ENCODE peak calls at places on chromosomes 3 and 15, in nine cellular contexts. One of them, this sample, is unnamed.

GRCh38 chr3:82633319-82633718 is 871.9 kb upstream of the GBE1 start:
- DNase-seq in fibroblast of the aortic adventitia: no peak
- DNase-seq in astrocyte of the cerebellum: no peak
- DNase-seq in right atrium auricular region: no peak
- DNase-seq in tibial nerve: no peak
- DNase-seq in pancreas: no peak
- DNase-seq in foreskin fibroblast: no peak
- DNase-seq in A549: no peak
- DNase-seq in sigmoid colon: no peak
- DNase-seq in this sample: no peak

GRCh38 chr3:100556656-100557310 is 52.6 kb upstream of the ADGRG7 start:
- DNase-seq in fibroblast of the aortic adventitia: peak; percentile 83
- DNase-seq in astrocyte of the cerebellum: peak; percentile 9
- DNase-seq in right atrium auricular region: no peak
- DNase-seq in tibial nerve: no peak
- DNase-seq in pancreas: no peak
- DNase-seq in foreskin fibroblast: peak; percentile 80
- DNase-seq in A549: no peak
- DNase-seq in sigmoid colon: no peak
- DNase-seq in this sample: peak; percentile 95

GRCh38 chr3:42608586-42608985 is 8.1 kb downstream of the NKTR start:
- DNase-seq in fibroblast of the aortic adventitia: peak; percentile 47
- DNase-seq in astrocyte of the cerebellum: peak; percentile 39
- DNase-seq in right atrium auricular region: no peak
- DNase-seq in tibial nerve: no peak
- DNase-seq in pancreas: no peak
- DNase-seq in foreskin fibroblast: no peak
- DNase-seq in A549: no peak
- DNase-seq in sigmoid colon: peak; percentile 73
- DNase-seq in this sample: peak; percentile 47

GRCh38 chr3:193912621-193913178 is 223.2 kb upstream of the HES1 start:
- DNase-seq in fibroblast of the aortic adventitia: no peak
- DNase-seq in astrocyte of the cerebellum: no peak
- DNase-seq in right atrium auricular region: no peak
- DNase-seq in tibial nerve: no peak
- DNase-seq in pancreas: no peak
- DNase-seq in foreskin fibroblast: no peak
- DNase-seq in A549: no peak
- DNase-seq in sigmoid colon: no peak
- DNase-seq in this sample: no peak

GRCh38 chr3:8524249-8524648 is 22.6 kb downstream of the LMCD1 start:
- DNase-seq in fibroblast of the aortic adventitia: no peak
- DNase-seq in astrocyte of the cerebellum: no peak
- DNase-seq in right atrium auricular region: no peak
- DNase-seq in tibial nerve: no peak
- DNase-seq in pancreas: no peak
- DNase-seq in foreskin fibroblast: no peak
- DNase-seq in A549: no peak
- DNase-seq in sigmoid colon: no peak
- DNase-seq in this sample: no peak

GRCh38 chr15:28004143-28005003 is 94.7 kb downstream of the OCA2 start:
- DNase-seq in fibroblast of the aortic adventitia: no peak
- DNase-seq in astrocyte of the cerebellum: no peak
- DNase-seq in right atrium auricular region: no peak
- DNase-seq in tibial nerve: no peak
- DNase-seq in pancreas: no peak
- DNase-seq in foreskin fibroblast: no peak
- DNase-seq in A549: no peak
- DNase-seq in sigmoid colon: no peak
- DNase-seq in this sample: no peak

GRCh38 chr3:69740103-69741021 is 1.1 kb downstream of the MITF start:
- DNase-seq in fibroblast of the aortic adventitia: no peak
- DNase-seq in astrocyte of the cerebellum: no peak
- DNase-seq in right atrium auricular region: no peak
- DNase-seq in tibial nerve: no peak
- DNase-seq in pancreas: peak; percentile 68
- DNase-seq in foreskin fibroblast: no peak
- DNase-seq in A549: no peak
- DNase-seq in sigmoid colon: peak; percentile 68
- DNase-seq in this sample: no peak

GRCh38 chr3:123559040-123559861 is 25.6 kb downstream of the HACD2 start:
- DNase-seq in fibroblast of the aortic adventitia: peak; percentile 76
- DNase-seq in astrocyte of the cerebellum: peak; percentile 35
- DNase-seq in right atrium auricular region: no peak
- DNase-seq in tibial nerve: no peak
- DNase-seq in pancreas: no peak
- DNase-seq in foreskin fibroblast: peak; percentile 25
- DNase-seq in A549: peak; percentile 59
- DNase-seq in sigmoid colon: no peak
- DNase-seq in this sample: peak; percentile 73

GRCh38 chr3:96678325-96678724 is 136.1 kb upstream of the EPHA6 start:
- DNase-seq in fibroblast of the aortic adventitia: no peak
- DNase-seq in astrocyte of the cerebellum: no peak
- DNase-seq in right atrium auricular region: no peak
- DNase-seq in tibial nerve: no peak
- DNase-seq in pancreas: no peak
- DNase-seq in foreskin fibroblast: no peak
- DNase-seq in A549: no peak
- DNase-seq in sigmoid colon: no peak
- DNase-seq in this sample: no peak

GRCh38 chr15:45022871-45023658 is at the start of gene SORD:
- DNase-seq in fibroblast of the aortic adventitia: peak; percentile 68
- DNase-seq in astrocyte of the cerebellum: peak; percentile 51
- DNase-seq in right atrium auricular region: peak; percentile 80
- DNase-seq in tibial nerve: peak; percentile 85
- DNase-seq in pancreas: peak; percentile 92
- DNase-seq in foreskin fibroblast: peak; percentile 79
- DNase-seq in A549: peak; percentile 75
- DNase-seq in sigmoid colon: peak; percentile 94
- DNase-seq in this sample: peak; percentile 75

GRCh38 chr15:80832676-80833075 is 53.5 kb downstream of the CEMIP start:
- DNase-seq in fibroblast of the aortic adventitia: no peak
- DNase-seq in astrocyte of the cerebellum: no peak
- DNase-seq in right atrium auricular region: no peak
- DNase-seq in tibial nerve: no peak
- DNase-seq in pancreas: no peak
- DNase-seq in foreskin fibroblast: no peak
- DNase-seq in A549: no peak
- DNase-seq in sigmoid colon: no peak
- DNase-seq in this sample: no peak

GRCh38 chr15:83449928-83450501 is 2.9 kb downstream of the SH3GL3 start:
- DNase-seq in fibroblast of the aortic adventitia: peak; percentile 45
- DNase-seq in astrocyte of the cerebellum: no peak
- DNase-seq in right atrium auricular region: no peak
- DNase-seq in tibial nerve: no peak
- DNase-seq in pancreas: no peak
- DNase-seq in foreskin fibroblast: peak; percentile 20
- DNase-seq in A549: no peak
- DNase-seq in sigmoid colon: no peak
- DNase-seq in this sample: peak; percentile 33

GRCh38 chr3:129461022-129461421 is 21.0 kb downstream of the IFT122 start:
- DNase-seq in fibroblast of the aortic adventitia: no peak
- DNase-seq in astrocyte of the cerebellum: peak; percentile 24
- DNase-seq in right atrium auricular region: no peak
- DNase-seq in tibial nerve: no peak
- DNase-seq in pancreas: no peak
- DNase-seq in foreskin fibroblast: peak; percentile 69
- DNase-seq in A549: no peak
- DNase-seq in sigmoid colon: no peak
- DNase-seq in this sample: peak; percentile 72

GRCh38 chr3:10391391-10391790 is 70.5 kb upstream of the SEC13 start:
- DNase-seq in fibroblast of the aortic adventitia: no peak
- DNase-seq in astrocyte of the cerebellum: no peak
- DNase-seq in right atrium auricular region: no peak
- DNase-seq in tibial nerve: no peak
- DNase-seq in pancreas: no peak
- DNase-seq in foreskin fibroblast: no peak
- DNase-seq in A549: no peak
- DNase-seq in sigmoid colon: no peak
- DNase-seq in this sample: no peak

GRCh38 chr3:111712294-111713180 is 117.4 kb upstream of the ZBED2 start:
- DNase-seq in fibroblast of the aortic adventitia: peak; percentile 47
- DNase-seq in astrocyte of the cerebellum: no peak
- DNase-seq in right atrium auricular region: no peak
- DNase-seq in tibial nerve: no peak
- DNase-seq in pancreas: no peak
- DNase-seq in foreskin fibroblast: no peak
- DNase-seq in A549: no peak
- DNase-seq in sigmoid colon: peak; percentile 72
- DNase-seq in this sample: no peak

GRCh38 chr15:67931861-67932260 is 92.0 kb upstream of the RNU6-1 start:
- DNase-seq in fibroblast of the aortic adventitia: peak; percentile 32
- DNase-seq in astrocyte of the cerebellum: no peak
- DNase-seq in right atrium auricular region: peak; percentile 53
- DNase-seq in tibial nerve: no peak
- DNase-seq in pancreas: no peak
- DNase-seq in foreskin fibroblast: no peak
- DNase-seq in A549: no peak
- DNase-seq in sigmoid colon: no peak
- DNase-seq in this sample: peak; percentile 46

GRCh38 chr15:91271565-91272153 is 171.6 kb downstream of the SV2B start:
- DNase-seq in fibroblast of the aortic adventitia: peak; percentile 81
- DNase-seq in astrocyte of the cerebellum: peak; percentile 60
- DNase-seq in right atrium auricular region: peak; percentile 68
- DNase-seq in tibial nerve: peak; percentile 38
- DNase-seq in pancreas: peak; percentile 62
- DNase-seq in foreskin fibroblast: peak; percentile 35
- DNase-seq in A549: peak; percentile 51
- DNase-seq in sigmoid colon: no peak
- DNase-seq in this sample: peak; percentile 82

GRCh38 chr3:171712168-171712938 is 97.9 kb downstream of the PLD1 start:
- DNase-seq in fibroblast of the aortic adventitia: peak; percentile 57
- DNase-seq in astrocyte of the cerebellum: no peak
- DNase-seq in right atrium auricular region: no peak
- DNase-seq in tibial nerve: no peak
- DNase-seq in pancreas: no peak
- DNase-seq in foreskin fibroblast: peak; percentile 41
- DNase-seq in A549: peak; percentile 7
- DNase-seq in sigmoid colon: no peak
- DNase-seq in this sample: peak; percentile 38

GRCh38 chr3:31561891-31562290 is 29.2 kb downstream of the STT3B start:
- DNase-seq in fibroblast of the aortic adventitia: no peak
- DNase-seq in astrocyte of the cerebellum: no peak
- DNase-seq in right atrium auricular region: no peak
- DNase-seq in tibial nerve: no peak
- DNase-seq in pancreas: no peak
- DNase-seq in foreskin fibroblast: no peak
- DNase-seq in A549: no peak
- DNase-seq in sigmoid colon: no peak
- DNase-seq in this sample: no peak
- H3K4me3 ChIP-seq in fibroblast of the aortic adventitia: no peak overlapping the region
- H3K4me3 ChIP-seq in astrocyte of the cerebellum: no peak overlapping the region
- H3K4me3 ChIP-seq in right atrium auricular region: no peak overlapping the region
- H3K4me3 ChIP-seq in tibial nerve: no peak overlapping the region
- H3K4me3 ChIP-seq in pancreas: no peak overlapping the region
- H3K4me3 ChIP-seq in foreskin fibroblast: no peak overlapping the region
- H3K4me3 ChIP-seq in A549: no peak overlapping the region
- H3K4me3 ChIP-seq in sigmoid colon: no peak overlapping the region
- H3K4me3 ChIP-seq in this sample: no peak overlapping the region

DNA sequence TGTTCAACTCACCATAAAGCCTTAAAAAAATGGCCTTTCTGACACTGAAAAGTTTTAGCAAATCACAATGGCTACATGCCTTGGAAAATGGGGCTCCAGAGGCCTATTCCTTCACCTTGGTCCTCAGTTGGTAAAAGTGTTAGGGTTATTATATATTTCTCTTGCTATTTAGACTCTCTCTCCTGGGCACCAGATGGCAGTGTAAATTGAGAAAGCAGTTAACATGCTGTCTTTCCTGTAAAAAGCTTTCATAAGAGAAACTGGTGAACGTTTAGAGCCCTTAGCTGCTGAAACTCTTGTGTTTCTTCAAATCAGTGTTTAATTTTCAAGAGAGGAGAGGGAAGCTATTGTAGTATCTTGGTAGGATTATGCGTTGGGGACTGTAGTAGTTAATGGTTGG is 89.9 kb downstream of the LRTM1 start:
- DNase-seq in fibroblast of the aortic adventitia: peak; percentile 19
- DNase-seq in astrocyte of the cerebellum: no peak
- DNase-seq in right atrium auricular region: no peak
- DNase-seq in tibial nerve: no peak
- DNase-seq in pancreas: no peak
- DNase-seq in foreskin fibroblast: no peak
- DNase-seq in A549: no peak
- DNase-seq in sigmoid colon: no peak
- DNase-seq in this sample: no peak
- TF ChIP-seq CTCF in fibroblast of the aortic adventitia: no peak
- TF ChIP-seq CTCF in astrocyte of the cerebellum: peak; percentile 46
- TF ChIP-seq CTCF in right atrium auricular region: no peak
- TF ChIP-seq CTCF in tibial nerve: no peak
- TF ChIP-seq CTCF in pancreas: no peak
- TF ChIP-seq CTCF in foreskin fibroblast: peak; percentile 26
- TF ChIP-seq CTCF in A549: no peak
- TF ChIP-seq CTCF in sigmoid colon: no peak
- TF ChIP-seq CTCF in this sample: peak; percentile 21

GRCh38 chr3:158107508-158108095 is 1.4 kb upstream of the SHOX2 start:
- DNase-seq in fibroblast of the aortic adventitia: no peak
- DNase-seq in astrocyte of the cerebellum: no peak
- DNase-seq in right atrium auricular region: no peak
- DNase-seq in tibial nerve: no peak
- DNase-seq in pancreas: no peak
- DNase-seq in foreskin fibroblast: no peak
- DNase-seq in A549: no peak
- DNase-seq in sigmoid colon: no peak
- DNase-seq in this sample: no peak
- H3K4me3 ChIP-seq in fibroblast of the aortic adventitia: no peak overlapping the region
- H3K4me3 ChIP-seq in astrocyte of the cerebellum: no peak overlapping the region
- H3K4me3 ChIP-seq in right atrium auricular region: peak overlapping the region; percentile 53
- H3K4me3 ChIP-seq in tibial nerve: peak overlapping the region; percentile 38
- H3K4me3 ChIP-seq in pancreas: no peak overlapping the region
- H3K4me3 ChIP-seq in foreskin fibroblast: peak overlapping the region; percentile 57
- H3K4me3 ChIP-seq in A549: peak overlapping the region; percentile 61
- H3K4me3 ChIP-seq in sigmoid colon: no peak overlapping the region
- H3K4me3 ChIP-seq in this sample: peak overlapping the region; percentile 65

GRCh38 chr15:100341662-100342560 is at the start of gene ADAMTS17:
- DNase-seq in fibroblast of the aortic adventitia: peak; percentile 69
- DNase-seq in astrocyte of the cerebellum: peak; percentile 91
- DNase-seq in right atrium auricular region: peak; percentile 98
- DNase-seq in tibial nerve: peak; percentile 93
- DNase-seq in pancreas: peak; percentile 97
- DNase-seq in foreskin fibroblast: peak; percentile 77
- DNase-seq in A549: peak; percentile 94
- DNase-seq in sigmoid colon: peak; percentile 98
- DNase-seq in this sample: peak; percentile 80

GRCh38 chr15:100338971-100339444 is 2.8 kb downstream of the ADAMTS17 start:
- DNase-seq in fibroblast of the aortic adventitia: peak; percentile 59
- DNase-seq in astrocyte of the cerebellum: peak; percentile 78
- DNase-seq in right atrium auricular region: peak; percentile 80
- DNase-seq in tibial nerve: peak; percentile 50
- DNase-seq in pancreas: peak; percentile 76
- DNase-seq in foreskin fibroblast: peak; percentile 9
- DNase-seq in A549: peak; percentile 26
- DNase-seq in sigmoid colon: peak; percentile 79
- DNase-seq in this sample: peak; percentile 49

GRCh38 chr15:100340721-100341661 is 784 bp downstream of the ADAMTS17 start:
- DNase-seq in fibroblast of the aortic adventitia: no peak
- DNase-seq in astrocyte of the cerebellum: no peak
- DNase-seq in right atrium auricular region: no peak
- DNase-seq in tibial nerve: no peak
- DNase-seq in pancreas: peak; percentile 41
- DNase-seq in foreskin fibroblast: no peak
- DNase-seq in A549: no peak
- DNase-seq in sigmoid colon: no peak
- DNase-seq in this sample: no peak

GRCh38 chr15:100338247-100338646 is 3.5 kb downstream of the ADAMTS17 start:
- DNase-seq in fibroblast of the aortic adventitia: no peak
- DNase-seq in astrocyte of the cerebellum: no peak
- DNase-seq in right atrium auricular region: no peak
- DNase-seq in tibial nerve: no peak
- DNase-seq in pancreas: no peak
- DNase-seq in foreskin fibroblast: no peak
- DNase-seq in A549: no peak
- DNase-seq in sigmoid colon: no peak
- DNase-seq in this sample: no peak

GRCh38 chr15:100339999-100340398 is 1.8 kb downstream of the ADAMTS17 start:
- DNase-seq in fibroblast of the aortic adventitia: no peak
- DNase-seq in astrocyte of the cerebellum: no peak
- DNase-seq in right atrium auricular region: peak; percentile 56
- DNase-seq in tibial nerve: no peak
- DNase-seq in pancreas: peak; percentile 24
- DNase-seq in foreskin fibroblast: no peak
- DNase-seq in A549: no peak
- DNase-seq in sigmoid colon: no peak
- DNase-seq in this sample: no peak
- TF ChIP-seq CTCF in fibroblast of the aortic adventitia: no peak
- TF ChIP-seq CTCF in astrocyte of the cerebellum: no peak
- TF ChIP-seq CTCF in right atrium auricular region: no peak
- TF ChIP-seq CTCF in tibial nerve: no peak
- TF ChIP-seq CTCF in pancreas: no peak
- TF ChIP-seq CTCF in foreskin fibroblast: no peak
- TF ChIP-seq CTCF in A549: no peak
- TF ChIP-seq CTCF in sigmoid colon: no peak
- TF ChIP-seq CTCF in this sample: no peak